ENCODE peak calls at places on chromosomes 6 and 20, in eight cellular contexts. One of them, this sample, is unnamed.

GRCh38 chr20:59676877-59677140 is 72.5 kb downstream of the PHACTR3 start:
- DNase-seq in mesenchymal stem cell: no peak
- DNase-seq in breast epithelium: no peak
- DNase-seq in neuronal stem cell: no peak
- DNase-seq in A549: no peak
- DNase-seq in OCI-LY7: no peak
- DNase-seq in AG04450: no peak
- DNase-seq in cardiac muscle cell: no peak
- DNase-seq in this sample: no peak

GRCh38 chr20:13771853-13772453 is 12.8 kb downstream of the ESF1 start:
- DNase-seq in OCI-LY7: peak
- DNase-seq in neuronal stem cell: no peak
- DNase-seq in breast epithelium: no peak
- DNase-seq in mesenchymal stem cell: peak
- DNase-seq in AG04450: no peak
- DNase-seq in A549: peak
- DNase-seq in cardiac muscle cell: peak
- DNase-seq in this sample: peak

GRCh38 chr6:108876929-108877775 is 28.9 kb downstream of the ARMC2 start:
- DNase-seq in breast epithelium: no peak
- DNase-seq in AG04450: no peak
- DNase-seq in neuronal stem cell: no peak
- DNase-seq in A549: no peak
- DNase-seq in OCI-LY7: no peak
- DNase-seq in cardiac muscle cell: peak
- DNase-seq in mesenchymal stem cell: peak
- DNase-seq in this sample: peak

GRCh38 chr20:16472045-16472872 is 101.0 kb downstream of the KIF16B start:
- DNase-seq in A549: no peak
- DNase-seq in OCI-LY7: no peak
- DNase-seq in cardiac muscle cell: peak
- DNase-seq in AG04450: no peak
- DNase-seq in mesenchymal stem cell: peak
- DNase-seq in neuronal stem cell: no peak
- DNase-seq in breast epithelium: no peak
- DNase-seq in this sample: peak

GRCh38 chr6:13390658-13391057 is 62.3 kb upstream of the TBC1D7 start:
- DNase-seq in OCI-LY7: peak
- DNase-seq in A549: no peak
- DNase-seq in neuronal stem cell: no peak
- DNase-seq in cardiac muscle cell: no peak
- DNase-seq in breast epithelium: no peak
- DNase-seq in mesenchymal stem cell: no peak
- DNase-seq in AG04450: no peak
- DNase-seq in this sample: no peak

GRCh38 chr6:2797564-2798014 is 32.4 kb downstream of the WRNIP1 start:
- DNase-seq in AG04450: no peak
- DNase-seq in OCI-LY7: no peak
- DNase-seq in breast epithelium: no peak
- DNase-seq in neuronal stem cell: no peak
- DNase-seq in mesenchymal stem cell: no peak
- DNase-seq in A549: no peak
- DNase-seq in cardiac muscle cell: no peak
- DNase-seq in this sample: no peak

GRCh38 chr6:19554356-19555225 is 282.6 kb upstream of the ID4 start:
- DNase-seq in breast epithelium: no peak
- DNase-seq in cardiac muscle cell: peak
- DNase-seq in OCI-LY7: no peak
- DNase-seq in neuronal stem cell: no peak
- DNase-seq in mesenchymal stem cell: no peak
- DNase-seq in AG04450: no peak
- DNase-seq in A549: no peak
- DNase-seq in this sample: no peak

GRCh38 chr6:5095236-5095635 is 10.1 kb downstream of the PPP1R3G start:
- DNase-seq in A549: no peak
- DNase-seq in mesenchymal stem cell: peak
- DNase-seq in neuronal stem cell: no peak
- DNase-seq in AG04450: no peak
- DNase-seq in cardiac muscle cell: no peak
- DNase-seq in OCI-LY7: no peak
- DNase-seq in breast epithelium: no peak
- DNase-seq in this sample: peak

GRCh38 chr20:20465259-20465658 is 97.4 kb downstream of the INSM1 start:
- DNase-seq in OCI-LY7: peak
- DNase-seq in cardiac muscle cell: peak
- DNase-seq in A549: no peak
- DNase-seq in neuronal stem cell: no peak
- DNase-seq in breast epithelium: no peak
- DNase-seq in AG04450: no peak
- DNase-seq in mesenchymal stem cell: no peak
- DNase-seq in this sample: peak

GRCh38 chr6:70424296-70424695 is 11.0 kb downstream of the FAM135A start:
- DNase-seq in OCI-LY7: no peak
- DNase-seq in cardiac muscle cell: no peak
- DNase-seq in neuronal stem cell: no peak
- DNase-seq in breast epithelium: no peak
- DNase-seq in A549: no peak
- DNase-seq in AG04450: no peak
- DNase-seq in mesenchymal stem cell: no peak
- DNase-seq in this sample: no peak

GRCh38 chr6:104973404-104973803 is 16.5 kb downstream of the LIN28B start:
- DNase-seq in AG04450: no peak
- DNase-seq in A549: no peak
- DNase-seq in mesenchymal stem cell: no peak
- DNase-seq in cardiac muscle cell: no peak
- DNase-seq in breast epithelium: no peak
- DNase-seq in OCI-LY7: no peak
- DNase-seq in neuronal stem cell: no peak
- DNase-seq in this sample: no peak

GRCh38 chr6:108114861-108115597 is 40.5 kb upstream of the OSTM1 start:
- DNase-seq in A549: peak
- DNase-seq in mesenchymal stem cell: peak
- DNase-seq in cardiac muscle cell: peak
- DNase-seq in breast epithelium: no peak
- DNase-seq in AG04450: peak
- DNase-seq in OCI-LY7: no peak
- DNase-seq in neuronal stem cell: peak
- DNase-seq in this sample: peak

GRCh38 chr6:101114703-101115102 is 233.6 kb upstream of the ASCC3 start:
- DNase-seq in breast epithelium: no peak
- DNase-seq in mesenchymal stem cell: peak
- DNase-seq in OCI-LY7: peak
- DNase-seq in AG04450: no peak
- DNase-seq in A549: peak
- DNase-seq in neuronal stem cell: peak
- DNase-seq in cardiac muscle cell: peak
- DNase-seq in this sample: peak

GRCh38 chr6:122202576-122203137 is 196.8 kb upstream of the HSF2 start:
- DNase-seq in cardiac muscle cell: no peak
- DNase-seq in breast epithelium: no peak
- DNase-seq in AG04450: no peak
- DNase-seq in neuronal stem cell: no peak
- DNase-seq in mesenchymal stem cell: peak
- DNase-seq in A549: peak
- DNase-seq in OCI-LY7: no peak
- DNase-seq in this sample: no peak

GRCh38 chr6:145006914-145007313 is 721.8 kb downstream of the UTRN start:
- DNase-seq in neuronal stem cell: no peak
- DNase-seq in breast epithelium: no peak
- DNase-seq in AG04450: no peak
- DNase-seq in cardiac muscle cell: no peak
- DNase-seq in OCI-LY7: no peak
- DNase-seq in A549: no peak
- DNase-seq in mesenchymal stem cell: no peak
- DNase-seq in this sample: no peak

GRCh38 chr20:31738729-31739549 is at the start of gene TPX2:
- DNase-seq in breast epithelium: peak
- DNase-seq in A549: peak
- DNase-seq in OCI-LY7: peak
- DNase-seq in mesenchymal stem cell: peak
- DNase-seq in neuronal stem cell: peak
- DNase-seq in AG04450: peak
- DNase-seq in cardiac muscle cell: peak
- DNase-seq in this sample: peak

GRCh38 chr20:31746068-31746878 is 7.2 kb downstream of the TPX2 start:
- DNase-seq in A549: no peak
- DNase-seq in breast epithelium: no peak
- DNase-seq in neuronal stem cell: no peak
- DNase-seq in mesenchymal stem cell: no peak
- DNase-seq in cardiac muscle cell: no peak
- DNase-seq in OCI-LY7: no peak
- DNase-seq in AG04450: no peak
- DNase-seq in this sample: no peak

GRCh38 chr20:31739550-31739863 is 417 bp downstream of the TPX2 start:
- DNase-seq in AG04450: no peak
- DNase-seq in mesenchymal stem cell: no peak
- DNase-seq in A549: no peak
- DNase-seq in OCI-LY7: no peak
- DNase-seq in neuronal stem cell: no peak
- DNase-seq in cardiac muscle cell: no peak
- DNase-seq in breast epithelium: no peak
- DNase-seq in this sample: no peak

GRCh38 chr20:31740208-31740607 is 1.1 kb downstream of the TPX2 start:
- DNase-seq in breast epithelium: no peak
- DNase-seq in A549: no peak
- DNase-seq in cardiac muscle cell: peak
- DNase-seq in OCI-LY7: peak
- DNase-seq in neuronal stem cell: no peak
- DNase-seq in AG04450: no peak
- DNase-seq in mesenchymal stem cell: peak
- DNase-seq in this sample: peak

GRCh38 chr20:31740656-31741323 is 1.7 kb downstream of the TPX2 start:
- DNase-seq in mesenchymal stem cell: no peak
- DNase-seq in AG04450: no peak
- DNase-seq in A549: no peak
- DNase-seq in cardiac muscle cell: no peak
- DNase-seq in OCI-LY7: no peak
- DNase-seq in breast epithelium: no peak
- DNase-seq in neuronal stem cell: no peak
- DNase-seq in this sample: no peak
- H3K4me3 ChIP-seq in mesenchymal stem cell: peak
- H3K4me3 ChIP-seq in AG04450: peak
- H3K4me3 ChIP-seq in A549: peak
- H3K4me3 ChIP-seq in cardiac muscle cell: peak
- H3K4me3 ChIP-seq in OCI-LY7: peak
- H3K4me3 ChIP-seq in breast epithelium: no peak
- H3K4me3 ChIP-seq in neuronal stem cell: peak
- H3K4me3 ChIP-seq in this sample: no peak

GRCh38 chr6:127459231-127459641 is at the start of gene KIAA0408:
- DNase-seq in A549: no peak
- DNase-seq in neuronal stem cell: peak
- DNase-seq in AG04450: no peak
- DNase-seq in mesenchymal stem cell: peak
- DNase-seq in OCI-LY7: no peak
- DNase-seq in cardiac muscle cell: peak
- DNase-seq in breast epithelium: no peak
- DNase-seq in this sample: peak

GRCh38 chr6:127460465-127460864 is 1.3 kb upstream of the KIAA0408 start:
- DNase-seq in neuronal stem cell: no peak
- DNase-seq in cardiac muscle cell: no peak
- DNase-seq in OCI-LY7: no peak
- DNase-seq in A549: no peak
- DNase-seq in AG04450: no peak
- DNase-seq in mesenchymal stem cell: no peak
- DNase-seq in breast epithelium: no peak
- DNase-seq in this sample: no peak

GRCh38 chr6:127458817-127459216 is 372 bp downstream of the KIAA0408 start:
- DNase-seq in breast epithelium: no peak
- DNase-seq in A549: no peak
- DNase-seq in neuronal stem cell: no peak
- DNase-seq in OCI-LY7: no peak
- DNase-seq in mesenchymal stem cell: peak
- DNase-seq in AG04450: no peak
- DNase-seq in cardiac muscle cell: peak
- DNase-seq in this sample: peak

GRCh38 chr6:127457444-127458064 is 1.6 kb downstream of the KIAA0408 start:
- DNase-seq in neuronal stem cell: no peak
- DNase-seq in AG04450: no peak
- DNase-seq in A549: no peak
- DNase-seq in cardiac muscle cell: peak
- DNase-seq in breast epithelium: no peak
- DNase-seq in OCI-LY7: no peak
- DNase-seq in mesenchymal stem cell: peak
- DNase-seq in this sample: peak

GRCh38 chr6:127458190-127458589 is 999 bp downstream of the KIAA0408 start:
- DNase-seq in breast epithelium: no peak
- DNase-seq in mesenchymal stem cell: no peak
- DNase-seq in neuronal stem cell: no peak
- DNase-seq in AG04450: no peak
- DNase-seq in A549: no peak
- DNase-seq in OCI-LY7: no peak
- DNase-seq in cardiac muscle cell: no peak
- DNase-seq in this sample: peak
- H3K4me3 ChIP-seq in breast epithelium: peak
- H3K4me3 ChIP-seq in mesenchymal stem cell: peak
- H3K4me3 ChIP-seq in neuronal stem cell: no peak
- H3K4me3 ChIP-seq in AG04450: no peak
- H3K4me3 ChIP-seq in A549: no peak
- H3K4me3 ChIP-seq in OCI-LY7: no peak
- H3K4me3 ChIP-seq in cardiac muscle cell: no peak
- H3K4me3 ChIP-seq in this sample: no peak

DNA sequence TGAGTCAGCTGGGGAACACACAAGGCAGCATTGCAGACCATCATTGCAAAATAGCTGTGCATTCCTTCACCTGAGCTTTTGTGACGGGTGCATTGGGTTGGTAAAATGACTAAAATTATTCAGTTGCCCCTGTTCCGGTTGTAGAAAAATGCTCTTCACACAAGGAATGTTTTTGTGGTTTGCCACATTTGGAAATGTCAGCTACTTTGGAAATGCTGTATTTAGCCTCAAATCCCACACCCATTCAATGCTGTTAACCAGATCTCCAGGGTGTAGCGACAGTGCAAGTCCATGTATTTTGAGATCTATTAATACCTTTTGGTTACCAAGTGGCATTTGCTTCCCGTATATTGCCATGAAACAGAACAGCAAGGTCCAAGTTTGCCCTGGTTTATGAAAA is 201.2 kb downstream of the FOXA2 start:
- DNase-seq in mesenchymal stem cell: no peak
- DNase-seq in A549: no peak
- DNase-seq in OCI-LY7: no peak
- DNase-seq in neuronal stem cell: no peak
- DNase-seq in breast epithelium: no peak
- DNase-seq in AG04450: no peak
- DNase-seq in cardiac muscle cell: peak
- DNase-seq in this sample: peak
- H3K4me3 ChIP-seq in mesenchymal stem cell: no peak
- H3K4me3 ChIP-seq in A549: no peak
- H3K4me3 ChIP-seq in OCI-LY7: no peak
- H3K4me3 ChIP-seq in neuronal stem cell: no peak
- H3K4me3 ChIP-seq in breast epithelium: no peak
- H3K4me3 ChIP-seq in AG04450: no peak
- H3K4me3 ChIP-seq in cardiac muscle cell: no peak
- H3K4me3 ChIP-seq in this sample: no peak

DNA sequence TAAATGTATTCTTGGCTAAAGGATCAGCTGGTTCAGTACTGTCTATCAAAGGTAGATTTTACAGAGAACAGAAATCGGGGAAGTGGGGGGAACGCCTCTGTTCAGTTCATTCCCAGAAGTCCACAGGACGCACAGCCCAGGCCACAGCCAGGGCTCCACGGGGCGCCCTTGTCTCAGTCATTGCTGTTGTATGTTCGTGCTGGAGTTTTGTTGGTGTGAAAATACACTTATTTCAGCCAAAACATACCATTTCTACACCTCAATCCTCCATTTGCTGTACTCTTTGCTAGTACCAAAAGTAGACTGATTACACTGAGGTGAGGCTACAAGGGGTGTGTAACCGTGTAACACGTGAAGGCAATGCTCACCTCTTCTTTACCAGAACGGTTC is 29.9 kb downstream of the TXNDC5 start:
- DNase-seq in OCI-LY7: no peak
- DNase-seq in A549: no peak
- DNase-seq in neuronal stem cell: no peak
- DNase-seq in AG04450: no peak
- DNase-seq in cardiac muscle cell: no peak
- DNase-seq in mesenchymal stem cell: no peak
- DNase-seq in breast epithelium: no peak
- DNase-seq in this sample: no peak
- H3K4me3 ChIP-seq in OCI-LY7: no peak
- H3K4me3 ChIP-seq in A549: no peak
- H3K4me3 ChIP-seq in neuronal stem cell: no peak
- H3K4me3 ChIP-seq in AG04450: no peak
- H3K4me3 ChIP-seq in cardiac muscle cell: no peak
- H3K4me3 ChIP-seq in mesenchymal stem cell: no peak
- H3K4me3 ChIP-seq in breast epithelium: no peak
- H3K4me3 ChIP-seq in this sample: no peak